ENCODE peak calls at places on chromosomes 11 and 22, in seven cellular contexts. One of them, this sample, is unnamed.

GRCh38 chr11:118437736-118438125 is 1.4 kb downstream of the KMT2A start:
- DNase-seq in PC-3: peak
- DNase-seq in uterus: peak
- DNase-seq in prostate gland: peak
- DNase-seq in transverse colon: peak
- DNase-seq in choroid plexus epithelial cell: peak
- DNase-seq in coronary artery: peak
- DNase-seq in this sample: no peak

GRCh38 chr11:59172345-59173079 is 580 bp downstream of the DTX4 start:
- DNase-seq in prostate gland: no peak
- DNase-seq in uterus: no peak
- DNase-seq in PC-3: peak
- DNase-seq in coronary artery: no peak
- DNase-seq in transverse colon: peak
- DNase-seq in choroid plexus epithelial cell: no peak
- DNase-seq in this sample: no peak

GRCh38 chr22:49855491-49855911 is 1.9 kb downstream of the ZBED4 start:
- DNase-seq in transverse colon: peak
- DNase-seq in prostate gland: no peak
- DNase-seq in PC-3: peak
- DNase-seq in uterus: no peak
- DNase-seq in choroid plexus epithelial cell: peak
- DNase-seq in coronary artery: no peak
- DNase-seq in this sample: no peak

GRCh38 chr11:69863544-69864200 is 44.5 kb upstream of the FGF3 start:
- DNase-seq in uterus: no peak
- DNase-seq in coronary artery: peak
- DNase-seq in choroid plexus epithelial cell: no peak
- DNase-seq in transverse colon: no peak
- DNase-seq in PC-3: no peak
- DNase-seq in prostate gland: no peak
- DNase-seq in this sample: no peak

GRCh38 chr22:37681556-37682049 is 4.5 kb upstream of the NOL12 start:
- DNase-seq in uterus: peak
- DNase-seq in prostate gland: peak
- DNase-seq in transverse colon: peak
- DNase-seq in choroid plexus epithelial cell: peak
- DNase-seq in PC-3: peak
- DNase-seq in coronary artery: no peak
- DNase-seq in this sample: no peak

GRCh38 chr11:45896392-45897068 is 10.5 kb downstream of the FREY1 start:
- DNase-seq in uterus: no peak
- DNase-seq in transverse colon: no peak
- DNase-seq in coronary artery: no peak
- DNase-seq in choroid plexus epithelial cell: no peak
- DNase-seq in PC-3: no peak
- DNase-seq in prostate gland: no peak
- DNase-seq in this sample: no peak

GRCh38 chr11:64967376-64967775 is 4.5 kb downstream of the MAJIN start:
- DNase-seq in uterus: no peak
- DNase-seq in PC-3: no peak
- DNase-seq in choroid plexus epithelial cell: no peak
- DNase-seq in transverse colon: no peak
- DNase-seq in coronary artery: no peak
- DNase-seq in prostate gland: no peak
- DNase-seq in this sample: no peak

GRCh38 chr11:13137778-13138400 is 128.8 kb downstream of the RASSF10 start:
- DNase-seq in choroid plexus epithelial cell: no peak
- DNase-seq in transverse colon: no peak
- DNase-seq in uterus: no peak
- DNase-seq in PC-3: peak
- DNase-seq in prostate gland: no peak
- DNase-seq in coronary artery: no peak
- DNase-seq in this sample: no peak

GRCh38 chr22:50734986-50735738 is 2.8 kb upstream of the ACR start:
- DNase-seq in uterus: peak
- DNase-seq in prostate gland: no peak
- DNase-seq in coronary artery: no peak
- DNase-seq in transverse colon: no peak
- DNase-seq in PC-3: no peak
- DNase-seq in choroid plexus epithelial cell: no peak
- DNase-seq in this sample: peak

GRCh38 chr11:20031155-20032001 is 128.9 kb downstream of the DBX1 start:
- DNase-seq in uterus: no peak
- DNase-seq in transverse colon: no peak
- DNase-seq in prostate gland: peak
- DNase-seq in coronary artery: no peak
- DNase-seq in PC-3: peak
- DNase-seq in choroid plexus epithelial cell: peak
- DNase-seq in this sample: no peak

GRCh38 chr22:38461414-38462081 is 6.3 kb upstream of the KDELR3 start:
- DNase-seq in choroid plexus epithelial cell: peak
- DNase-seq in uterus: peak
- DNase-seq in prostate gland: peak
- DNase-seq in PC-3: peak
- DNase-seq in coronary artery: no peak
- DNase-seq in transverse colon: peak
- DNase-seq in this sample: peak

GRCh38 chr22:24413726-24414385 is 13.5 kb upstream of the ADORA2A start:
- DNase-seq in PC-3: no peak
- DNase-seq in coronary artery: no peak
- DNase-seq in transverse colon: no peak
- DNase-seq in prostate gland: no peak
- DNase-seq in choroid plexus epithelial cell: no peak
- DNase-seq in uterus: no peak
- DNase-seq in this sample: no peak

GRCh38 chr11:77411238-77411637 is 62.7 kb downstream of the PAK1 start:
- DNase-seq in transverse colon: peak
- DNase-seq in prostate gland: no peak
- DNase-seq in PC-3: no peak
- DNase-seq in coronary artery: no peak
- DNase-seq in choroid plexus epithelial cell: peak
- DNase-seq in uterus: peak
- DNase-seq in this sample: no peak

GRCh38 chr11:108278546-108278945 is 55.7 kb downstream of the ATM start:
- DNase-seq in PC-3: no peak
- DNase-seq in choroid plexus epithelial cell: peak
- DNase-seq in transverse colon: no peak
- DNase-seq in coronary artery: no peak
- DNase-seq in prostate gland: no peak
- DNase-seq in uterus: no peak
- DNase-seq in this sample: no peak

GRCh38 chr11:80620867-80621266 is 1180.0 kb upstream of the TENM4 start:
- DNase-seq in choroid plexus epithelial cell: no peak
- DNase-seq in PC-3: no peak
- DNase-seq in coronary artery: no peak
- DNase-seq in transverse colon: no peak
- DNase-seq in uterus: no peak
- DNase-seq in prostate gland: no peak
- DNase-seq in this sample: no peak

GRCh38 chr11:71285111-71285510 is 32.7 kb upstream of the SHANK2 start:
- DNase-seq in uterus: no peak
- DNase-seq in choroid plexus epithelial cell: no peak
- DNase-seq in prostate gland: no peak
- DNase-seq in PC-3: no peak
- DNase-seq in coronary artery: peak
- DNase-seq in transverse colon: no peak
- DNase-seq in this sample: no peak

GRCh38 chr11:20790622-20791021 is 121.2 kb downstream of the NELL1 start:
- DNase-seq in coronary artery: no peak
- DNase-seq in choroid plexus epithelial cell: no peak
- DNase-seq in uterus: no peak
- DNase-seq in PC-3: no peak
- DNase-seq in transverse colon: no peak
- DNase-seq in prostate gland: no peak
- DNase-seq in this sample: no peak

GRCh38 chr11:62721994-62722393 is 5.3 kb downstream of the HNRNPUL2 start:
- DNase-seq in coronary artery: no peak
- DNase-seq in choroid plexus epithelial cell: peak
- DNase-seq in uterus: no peak
- DNase-seq in transverse colon: no peak
- DNase-seq in PC-3: peak
- DNase-seq in prostate gland: no peak
- DNase-seq in this sample: no peak

GRCh38 chr22:38414009-38414395 is 41.0 kb downstream of the KCNJ4 start:
- DNase-seq in transverse colon: no peak
- DNase-seq in PC-3: no peak
- DNase-seq in prostate gland: no peak
- DNase-seq in coronary artery: no peak
- DNase-seq in choroid plexus epithelial cell: no peak
- DNase-seq in uterus: peak
- DNase-seq in this sample: no peak

DNA sequence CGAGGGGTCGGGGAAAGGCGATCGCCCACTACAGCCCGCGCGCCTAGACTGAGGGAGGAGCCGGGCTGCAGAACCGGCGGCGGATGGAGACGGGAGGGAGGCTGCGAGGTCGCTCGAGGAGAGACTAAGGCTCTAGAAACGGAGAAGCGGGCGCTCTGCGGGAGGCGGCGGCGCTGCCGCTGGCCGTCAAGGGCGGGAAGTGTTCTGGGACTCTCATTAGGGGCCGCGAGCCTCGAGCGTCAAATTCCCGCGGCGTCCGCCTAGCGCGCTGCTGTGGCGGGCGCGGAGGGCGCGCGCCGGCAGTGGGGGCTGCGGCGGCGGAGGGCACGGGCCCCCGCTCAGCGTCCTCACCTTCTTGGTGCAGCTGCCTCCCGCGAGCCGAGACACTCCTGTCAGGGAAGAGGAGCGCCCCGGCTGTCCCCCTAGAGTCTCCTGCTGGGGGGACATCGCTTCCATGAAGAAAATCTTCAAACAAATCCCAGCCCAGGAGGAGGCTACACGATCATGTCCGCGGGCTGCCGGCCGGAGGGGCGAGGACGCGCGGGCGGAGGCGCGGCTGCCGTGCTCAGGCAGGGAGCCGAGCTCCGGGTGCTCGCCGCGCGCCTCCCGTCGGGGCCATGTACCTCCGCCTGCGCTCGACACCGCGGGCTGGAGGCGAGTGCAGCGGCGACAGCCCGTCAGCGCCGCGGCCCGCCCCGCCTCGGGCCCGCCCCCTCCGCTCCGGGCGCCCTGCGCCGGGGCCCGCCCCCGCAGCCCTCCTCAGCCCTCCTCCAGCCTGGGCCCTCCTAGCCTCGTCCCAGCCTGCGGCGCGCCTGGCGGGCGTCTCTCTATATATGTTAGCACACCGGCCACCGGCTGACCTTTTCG is at the start of gene ARHGAP20:
- DNase-seq in choroid plexus epithelial cell: peak
- DNase-seq in PC-3: peak
- DNase-seq in coronary artery: peak
- DNase-seq in transverse colon: peak
- DNase-seq in prostate gland: peak
- DNase-seq in uterus: peak
- DNase-seq in this sample: peak
- TF ChIP-seq CTCF in choroid plexus epithelial cell: no peak
- TF ChIP-seq CTCF in PC-3: no peak
- TF ChIP-seq CTCF in coronary artery: no peak
- TF ChIP-seq CTCF in transverse colon: no peak
- TF ChIP-seq CTCF in prostate gland: no peak
- TF ChIP-seq CTCF in uterus: no peak
- TF ChIP-seq CTCF in this sample: no peak

DNA sequence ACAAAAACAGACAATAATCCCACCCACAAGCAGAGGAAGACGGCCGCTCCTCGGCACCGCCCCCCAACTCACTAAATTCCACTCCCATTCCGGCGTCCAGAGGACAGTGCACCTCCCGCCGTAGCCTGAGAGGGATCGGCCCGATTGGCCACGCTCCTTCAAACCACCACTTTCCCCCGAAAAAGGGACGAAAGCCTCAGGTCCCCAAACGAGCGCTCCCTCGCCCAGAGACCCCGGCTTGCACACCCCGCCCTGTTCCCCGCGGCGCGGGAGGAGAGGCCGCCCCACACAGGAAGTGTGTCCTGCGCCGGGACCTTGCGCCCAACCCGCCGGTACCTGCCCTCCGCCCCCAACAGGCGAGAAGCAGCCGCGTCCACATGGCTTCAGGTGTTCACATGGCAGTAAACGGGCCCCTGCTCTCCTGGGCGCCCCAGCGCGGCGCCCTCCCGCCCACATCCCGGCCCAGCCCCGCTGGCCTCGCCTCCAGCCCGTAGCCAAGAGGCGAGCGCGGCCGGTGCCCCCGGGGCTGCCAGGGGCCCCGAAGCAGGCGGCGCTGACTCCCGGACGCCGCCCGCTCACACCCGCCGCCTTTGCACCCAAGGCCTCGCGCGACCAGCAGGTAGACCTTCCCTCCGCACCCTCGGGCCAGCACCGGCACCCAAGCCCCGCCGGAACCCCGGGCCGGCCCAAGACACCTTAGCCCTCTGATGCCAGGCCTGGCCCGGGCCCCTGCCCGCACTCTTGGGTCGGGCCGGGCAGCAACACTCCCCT is 861 bp downstream of the TCF20 start:
- DNase-seq in uterus: peak
- DNase-seq in prostate gland: peak
- DNase-seq in PC-3: peak
- DNase-seq in choroid plexus epithelial cell: peak
- DNase-seq in coronary artery: no peak
- DNase-seq in transverse colon: peak
- DNase-seq in this sample: no peak
- TF ChIP-seq CTCF in uterus: no peak
- TF ChIP-seq CTCF in prostate gland: peak
- TF ChIP-seq CTCF in PC-3: no peak
- TF ChIP-seq CTCF in choroid plexus epithelial cell: no peak
- TF ChIP-seq CTCF in coronary artery: no peak
- TF ChIP-seq CTCF in transverse colon: peak
- TF ChIP-seq CTCF in this sample: no peak

DNA sequence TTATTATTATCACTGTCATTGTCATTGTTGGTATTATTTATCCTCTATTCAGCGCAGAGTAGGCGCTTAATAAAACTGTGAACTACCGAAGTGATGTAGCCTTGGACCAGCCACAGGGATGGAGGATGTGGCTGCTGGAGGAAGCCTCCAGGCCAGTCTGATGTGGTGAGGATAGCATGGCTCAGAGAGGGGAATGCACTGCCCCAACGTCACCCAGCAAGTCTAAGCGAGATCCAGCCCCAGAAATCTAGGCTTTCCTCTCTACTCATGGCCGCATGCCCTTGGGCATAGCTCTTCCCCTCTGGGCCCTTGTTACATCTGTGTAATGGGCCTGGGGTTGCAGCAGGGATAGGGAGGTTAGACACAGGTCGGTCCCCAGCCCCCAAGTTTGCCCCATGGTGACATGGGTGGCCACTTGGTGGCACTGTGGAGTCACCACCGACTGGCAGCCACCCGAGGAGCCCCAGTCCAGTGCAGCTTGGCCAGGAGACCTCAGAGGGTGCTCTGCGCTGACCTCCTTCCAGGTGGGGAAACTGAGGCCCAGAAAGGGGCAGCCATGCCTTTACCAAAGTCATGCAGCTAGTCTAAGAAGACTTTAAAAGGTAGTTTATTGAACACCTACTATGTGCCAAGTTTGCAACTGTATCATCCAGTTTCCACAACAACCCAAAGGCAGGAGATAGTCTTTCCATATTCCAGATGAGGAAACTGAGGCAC is 395.7 kb downstream of the MN1 start:
- DNase-seq in uterus: no peak
- DNase-seq in choroid plexus epithelial cell: peak
- DNase-seq in PC-3: peak
- DNase-seq in prostate gland: peak
- DNase-seq in transverse colon: peak
- DNase-seq in coronary artery: no peak
- DNase-seq in this sample: no peak
- TF ChIP-seq CTCF in uterus: peak
- TF ChIP-seq CTCF in choroid plexus epithelial cell: peak
- TF ChIP-seq CTCF in PC-3: peak
- TF ChIP-seq CTCF in prostate gland: peak
- TF ChIP-seq CTCF in transverse colon: peak
- TF ChIP-seq CTCF in coronary artery: peak
- TF ChIP-seq CTCF in this sample: no peak

GRCh38 chr22:28064941-28065340 is 145.9 kb upstream of the PITPNB start:
- DNase-seq in uterus: no peak
- DNase-seq in PC-3: no peak
- DNase-seq in transverse colon: no peak
- DNase-seq in prostate gland: no peak
- DNase-seq in choroid plexus epithelial cell: peak
- DNase-seq in coronary artery: no peak
- DNase-seq in this sample: no peak
- TF ChIP-seq CTCF in uterus: no peak
- TF ChIP-seq CTCF in PC-3: no peak
- TF ChIP-seq CTCF in transverse colon: no peak
- TF ChIP-seq CTCF in prostate gland: no peak
- TF ChIP-seq CTCF in choroid plexus epithelial cell: no peak
- TF ChIP-seq CTCF in coronary artery: no peak
- TF ChIP-seq CTCF in this sample: no peak

This sample was measured in omental fat pad.